ENCODE peak calls at places on chromosome 12, in seven cellular contexts. A, S, F, G, P, H and R are unnamed samples.

GRCh38 chr12:94586589-94587259 is 63.6 kb downstream of the TMCC3 start:
- DNase-seq in H (no peak), A (no peak), G (no peak), F (no peak), S (no peak), P (no peak), R (no peak)

GRCh38 chr12:23757541-23757962 is 191.9 kb downstream of the SOX5 start:
- DNase-seq in H (peak), P (no peak), A (no peak), G (peak), F (no peak), S (peak), R (no peak)

GRCh38 chr12:120350576-120351350 is 18.2 kb downstream of the MSI1 start:
- DNase-seq in G (no peak), A (no peak), F (no peak), P (no peak), S (no peak), H (peak), R (no peak)

GRCh38 chr12:3123729-3124128 is 46.5 kb downstream of the TSPAN9 start:
- DNase-seq in S (no peak), P (no peak), H (no peak), F (no peak), G (no peak), A (no peak), R (no peak)

GRCh38 chr12:29088611-29089219 is 60.4 kb upstream of the FAR2 start:
- DNase-seq in A (no peak), G (no peak), F (no peak), H (no peak), P (no peak), S (peak), R (no peak)

GRCh38 chr12:1360812-1361211 is 233.6 kb downstream of the FBXL14 start:
- DNase-seq in H (no peak), A (no peak), F (no peak), P (no peak), S (no peak), G (no peak), R (no peak)

GRCh38 chr12:76519538-76519937 is 40.0 kb downstream of the OSBPL8 start:
- DNase-seq in H (no peak), A (no peak), G (no peak), P (no peak), F (no peak), S (no peak), R (no peak)

GRCh38 chr12:14554281-14555008 is 13.2 kb downstream of the PLBD1 start:
- DNase-seq in H (peak), A (no peak), F (peak), G (no peak), S (peak), P (no peak), R (no peak)

GRCh38 chr12:5379737-5380496 is 52.0 kb upstream of the NTF3 start:
- DNase-seq in F (no peak), P (no peak), G (no peak), H (no peak), S (no peak), A (no peak), R (no peak)

GRCh38 chr12:132018193-132018916 is 68.6 kb downstream of the EP400 start:
- DNase-seq in H (no peak), A (no peak), S (no peak), G (no peak), P (no peak), F (no peak), R (no peak)

GRCh38 chr12:105986779-105987686 is 151.7 kb downstream of the NUAK1 start:
- DNase-seq in S (no peak), G (no peak), H (no peak), F (no peak), P (no peak), A (no peak), R (no peak)

GRCh38 chr12:52533686-52534470 is 13.7 kb upstream of the KRT5 start:
- DNase-seq in G (no peak), S (no peak), H (no peak), P (no peak), A (no peak), F (no peak), R (no peak)

GRCh38 chr12:40801861-40802260 is 109.6 kb downstream of the CNTN1 start:
- DNase-seq in A (no peak), P (no peak), F (no peak), G (no peak), H (no peak), S (no peak), R (no peak)

GRCh38 chr12:6540181-6540877 is 6.0 kb downstream of the GAPDH start:
- DNase-seq in A (no peak), P (no peak), S (no peak), F (peak), H (peak), G (peak), R (peak)

GRCh38 chr12:65952737-65953209 is 128.5 kb downstream of the HMGA2 start:
- DNase-seq in S (no peak), P (no peak), A (no peak), G (no peak), F (no peak), H (no peak), R (no peak)

GRCh38 chr12:38956337-38956736 is 50.9 kb upstream of the CPNE8 start:
- DNase-seq in G (no peak), S (no peak), H (no peak), A (no peak), P (no peak), F (no peak), R (no peak)

GRCh38 chr12:45290218-45290609 is 74.3 kb downstream of the ANO6 start:
- DNase-seq in P (no peak), A (no peak), F (no peak), H (no peak), S (no peak), G (no peak), R (no peak)

GRCh38 chr12:2687058-2687457 is 107.7 kb upstream of the FKBP4 start:
- DNase-seq in S (no peak), P (no peak), G (no peak), H (no peak), A (no peak), F (no peak), R (no peak)

GRCh38 chr12:60394680-60395079 is 798.9 kb downstream of the SLC16A7 start:
- DNase-seq in S (no peak), G (no peak), P (no peak), A (no peak), H (no peak), F (no peak), R (no peak)

GRCh38 chr12:54159140-54159539 is 29.6 kb downstream of the SMUG1 start:
- DNase-seq in S (peak), A (no peak), G (peak), P (no peak), H (peak), F (peak), R (peak)

GRCh38 chr12:6771091-6771495 is 1.2 kb upstream of the LAG3 start:
- DNase-seq in A (no peak), F (no peak), P (peak), G (no peak), S (no peak), H (no peak), R (no peak)

GRCh38 chr12:64995831-64996230 is 125.3 kb downstream of the WIF1 start:
- DNase-seq in G (no peak), A (no peak), H (no peak), S (no peak), P (no peak), F (no peak), R (no peak)

GRCh38 chr12:65565601-65566560 is 258.4 kb upstream of the HMGA2 start:
- DNase-seq in A (no peak), F (no peak), H (no peak), G (no peak), S (no peak), P (no peak), R (no peak)

GRCh38 chr12:123533672-123534643 is at the start of gene RILPL1:
- DNase-seq in A (peak), F (peak), P (peak), H (no peak), S (peak), G (peak), R (no peak)

GRCh38 chr12:52434096-52434733 is at the start of gene KRT75:
- DNase-seq in F (no peak), H (no peak), A (no peak), S (no peak), G (no peak), P (no peak), R (peak)

GRCh38 chr12:125431516-125431915 is 366.3 kb downstream of the AACS start:
- DNase-seq in A (no peak), F (no peak), H (no peak), S (no peak), P (no peak), G (no peak), R (no peak)

GRCh38 chr12:30847259-30847658 is 79.3 kb upstream of the TSPAN11 start:
- DNase-seq in H (peak), P (no peak), F (peak), S (no peak), G (peak), A (peak), R (peak)

GRCh38 chr12:89969098-89969497 is 260.5 kb upstream of the ATP2B1 start:
- DNase-seq in F (no peak), H (no peak), S (no peak), A (no peak), G (no peak), P (no peak), R (no peak)

GRCh38 chr12:10612954-10613333 is 465 bp downstream of the MAGOHB start:
- DNase-seq in G (peak), A (no peak), F (no peak), H (no peak), S (no peak), P (no peak), R (no peak)

GRCh38 chr12:50574621-50575348 is 70.0 kb downstream of the DIP2B start:
- DNase-seq in F (no peak), P (no peak), G (no peak), H (no peak), A (no peak), S (no peak), R (no peak)

GRCh38 chr12:13196302-13196921 is at the start of gene EMP1:
- DNase-seq in S (no peak), H (peak), G (no peak), A (peak), F (no peak), P (peak), R (no peak)

GRCh38 chr12:57940052-57940914 is 1.1 kb upstream of the ATP23 start:
- DNase-seq in A (no peak), H (no peak), S (peak), P (no peak), G (no peak), F (no peak), R (no peak)

GRCh38 chr12:11651377-11651776 is 1.9 kb downstream of the ETV6 start:
- DNase-seq in S (no peak), G (no peak), A (no peak), H (no peak), F (no peak), P (no peak), R (no peak)

GRCh38 chr12:96850676-96851075 is 56.4 kb upstream of the NEDD1 start:
- DNase-seq in H (no peak), S (no peak), P (no peak), G (no peak), F (no peak), A (no peak), R (no peak)

GRCh38 chr12:63440063-63440462 is 228.2 kb downstream of the DPY19L2 start:
- DNase-seq in S (no peak), A (no peak), P (no peak), F (peak), G (no peak), H (no peak), R (no peak)

GRCh38 chr12:68962855-68963455 is 30.0 kb upstream of the CPM start:
- DNase-seq in S (no peak), A (no peak), F (no peak), P (no peak), G (no peak), H (no peak), R (no peak)

GRCh38 chr12:82527165-82527780 is 159.4 kb upstream of the TMTC2 start:
- DNase-seq in P (peak), F (peak), S (peak), H (peak), A (no peak), G (peak), R (peak)

GRCh38 chr12:111224196-111225066 is 144.5 kb downstream of the PHETA1 start:
- DNase-seq in S (no peak), P (no peak), A (no peak), G (peak), H (peak), F (no peak), R (no peak)